ENCODE peak calls at places on chromosomes 3 and 15, in seven cellular contexts. D is NCI-H2171, R is NCI-H187, F is KBM-7, M is PC-9, H is T-helper 17 cell, U is NCI-H1105 treated with DMSO at 0.1 percent for 48 hours. Q is an unnamed sample.

GRCh38 chr15:81899024-81899423 is 146.8 kb downstream of the MEX3B start:
- DNase-seq in U (no peak), F (no peak), D (no peak), M (no peak), H (no peak), R (no peak), Q (no peak)

GRCh38 chr15:41080144-41080543 is 35.9 kb downstream of the INO80 start:
- DNase-seq in D (no peak), M (no peak), R (no peak), U (no peak), H (no peak), F (no peak), Q (no peak)

GRCh38 chr3:106204160-106204868 is 335.5 kb upstream of the CBLB start:
- DNase-seq in M (no peak), R (no peak), D (no peak), H (no peak), U (no peak), F (no peak), Q (no peak)

GRCh38 chr3:43055806-43056770 is 49.8 kb downstream of the POMGNT2 start:
- DNase-seq in H (no peak), D (no peak), M (no peak), R (no peak), F (no peak), U (no peak), Q (no peak)

GRCh38 chr3:9008550-9009255 is 45.4 kb upstream of the RAD18 start:
- DNase-seq in D (no peak), F (no peak), M (no peak), U (no peak), H (no peak), R (no peak), Q (no peak)

GRCh38 chr3:71972031-71972430 is 187.1 kb upstream of the PROK2 start:
- DNase-seq in M (no peak), H (no peak), D (no peak), U (no peak), R (no peak), F (no peak), Q (no peak)

GRCh38 chr15:72369964-72370363 is 5.8 kb downstream of the HEXA start:
- DNase-seq in D (no peak), U (no peak), R (no peak), M (no peak), F (peak; percentile 75), H (no peak), Q (no peak)

GRCh38 chr3:101687142-101687931 is 819 bp upstream of the RPL24 start:
- DNase-seq in U (no peak), M (peak; percentile 32), F (no peak), H (no peak), D (no peak), R (no peak), Q (no peak)

GRCh38 chr3:192215-192929 is 4.2 kb upstream of the CHL1 start:
- DNase-seq in U (no peak), R (no peak), M (no peak), F (no peak), D (no peak), H (no peak), Q (no peak)

GRCh38 chr3:42501681-42502428 is 588 bp upstream of the VIPR1 start:
- DNase-seq in H (peak; percentile 50), R (no peak), M (peak; percentile 48), U (peak; percentile 28), F (peak; percentile 74), D (peak; percentile 4), Q (peak; percentile 45)